ENCODE peak calls at places on chromosomes 11 and 22, in nine cellular contexts. M is neural crest cell; U is renal cortical epithelial cell; Y is HS-5; O is activated CD8-positive, alpha-beta memory T cell treated with anti-CD3 and anti-CD28 coated beads for 24 hours; X is Ammon's horn; F is SJSA1; A is ureter; N is HCEC 1CT. D is an unnamed sample.

GRCh38 chr11:24781288-24781687 is 284.4 kb downstream of the LUZP2 start:
- DNase-seq in M (no peak), U (no peak), Y (no peak), O (no peak), X (no peak), F (no peak), A (no peak), N (no peak), D (peak; percentile 49)

GRCh38 chr22:48084041-48084748 is 1321.7 kb downstream of the TBC1D22A start:
- DNase-seq in M (no peak), U (no peak), Y (no peak), O (no peak), X (no peak), F (no peak), A (no peak), N (no peak), D (peak; percentile 75)

GRCh38 chr11:57547854-57548377 is 10.5 kb downstream of the SMTNL1 start:
- DNase-seq in M (no peak), U (no peak), Y (no peak), O (no peak), X (no peak), F (no peak), A (no peak), N (no peak), D (peak; percentile 82)

GRCh38 chr22:27995801-27996528 is 76.9 kb upstream of the PITPNB start:
- DNase-seq in M (no peak), U (no peak), Y (no peak), O (no peak), X (no peak), F (no peak), A (no peak), N (no peak), D (no peak)

GRCh38 chr11:17098038-17098437 is 20.6 kb upstream of the RPS13 start:
- DNase-seq in M (no peak), U (no peak), Y (no peak), O (no peak), X (no peak), F (no peak), A (no peak), N (no peak), D (no peak)

GRCh38 chr11:44361883-44362282 is 51.9 kb upstream of the ALX4 start:
- DNase-seq in M (no peak), U (no peak), Y (no peak), O (no peak), X (no peak), F (no peak), A (no peak), N (no peak), D (no peak)

GRCh38 chr11:131710511-131710910 is 340.1 kb downstream of the NTM start:
- DNase-seq in M (no peak), U (peak; percentile 2), Y (no peak), O (no peak), X (no peak), F (no peak), A (no peak), N (peak; percentile 72), D (no peak)

GRCh38 chr11:59617876-59618275 is 2.3 kb upstream of the OSBP start:
- DNase-seq in M (no peak), U (no peak), Y (no peak), O (no peak), X (no peak), F (no peak), A (no peak), N (no peak), D (no peak)

GRCh38 chr11:123357990-123358827 is 71.9 kb upstream of the GRAMD1B start:
- DNase-seq in M (peak; percentile 14), U (no peak), Y (no peak), O (peak; percentile 65), X (peak; percentile 36), F (no peak), A (no peak), N (no peak), D (peak; percentile 10)

GRCh38 chr11:118245946-118246562 is 6.1 kb downstream of the MPZL3 start:
- DNase-seq in M (no peak), U (no peak), Y (no peak), O (no peak), X (no peak), F (no peak), A (no peak), N (no peak), D (no peak)

GRCh38 chr11:131852757-131853156 is 482.3 kb downstream of the NTM start:
- DNase-seq in M (no peak), U (no peak), Y (no peak), O (no peak), X (no peak), F (no peak), A (no peak), N (no peak), D (no peak)

GRCh38 chr11:119367661-119368120 is 13.8 kb downstream of the USP2 start:
- DNase-seq in M (no peak), U (peak; percentile 97), Y (no peak), O (no peak), X (no peak), F (no peak), A (no peak), N (peak; percentile 25), D (no peak)

GRCh38 chr11:86515297-86516094 is 140.8 kb downstream of the CCDC81 start:
- DNase-seq in M (no peak), U (peak; percentile 97), Y (peak; percentile 89), O (no peak), X (no peak), F (peak; percentile 55), A (no peak), N (peak; percentile 89), D (no peak)

GRCh38 chr11:82671451-82671850 is 62.2 kb downstream of the FAM181B start:
- DNase-seq in M (no peak), U (no peak), Y (peak; percentile 28), O (no peak), X (no peak), F (no peak), A (no peak), N (no peak), D (no peak)

GRCh38 chr11:102810943-102811528 is 13.1 kb upstream of the MMP1 start:
- DNase-seq in M (peak; percentile 3), U (peak; percentile 44), Y (no peak), O (no peak), X (peak; percentile 9), F (no peak), A (no peak), N (peak; percentile 41), D (peak; percentile 15)

GRCh38 chr11:35158371-35159081 is 19.6 kb downstream of the CD44 start:
- DNase-seq in M (no peak), U (no peak), Y (no peak), O (no peak), X (peak; percentile 67), F (no peak), A (peak; percentile 72), N (no peak), D (no peak)

GRCh38 chr11:121870202-121871045 is 245.6 kb downstream of the BLID start:
- DNase-seq in M (no peak), U (no peak), Y (no peak), O (no peak), X (peak; percentile 42), F (no peak), A (no peak), N (peak; percentile 47), D (no peak)

GRCh38 chr22:38167988-38168407 is 13.6 kb downstream of the PLA2G6 start:
- DNase-seq in M (no peak), U (no peak), Y (no peak), O (no peak), X (no peak), F (no peak), A (no peak), N (no peak), D (no peak)